ENCODE peak calls at places on chromosomes 6 and 20, in five cellular contexts. R is A172, Z is T-helper 2 cell, Q is fibroblast of pulmonary artery, I is bronchial epithelial cell. F is an unnamed sample.

GRCh38 chr6:16674666-16675392 is 86.4 kb downstream of the ATXN1 start:
- DNase-seq in R (peak), Z (no peak), Q (peak), I (no peak), F (no peak)

GRCh38 chr6:139647001-139647400 is 272.6 kb upstream of the CITED2 start:
- DNase-seq in R (no peak), Z (no peak), Q (peak), I (no peak), F (no peak)

GRCh38 chr6:3299221-3299620 is 40.5 kb downstream of the PSMG4 start:
- DNase-seq in R (no peak), Z (no peak), Q (no peak), I (no peak), F (no peak)

GRCh38 chr6:38933426-38933825 is 115.2 kb upstream of the GLP1R start:
- DNase-seq in R (peak), Z (no peak), Q (peak), I (peak), F (peak)

GRCh38 chr6:34391023-34391485 is 1.4 kb downstream of the NUDT3 start:
- DNase-seq in R (peak), Z (no peak), Q (peak), I (peak), F (peak)

GRCh38 chr6:86423571-86423970 is 513.8 kb upstream of the HTR1E start:
- DNase-seq in R (no peak), Z (no peak), Q (no peak), I (no peak), F (no peak)

GRCh38 chr6:16286151-16286522 is 47.8 kb downstream of the GMPR start:
- DNase-seq in R (no peak), Z (peak), Q (peak), I (no peak), F (no peak)

GRCh38 chr20:47574616-47575401 is 73.1 kb downstream of the NCOA3 start:
- DNase-seq in R (no peak), Z (no peak), Q (peak), I (peak), F (no peak)

GRCh38 chr20:57262244-57263126 is 4.0 kb downstream of the BMP7 start:
- DNase-seq in R (no peak), Z (no peak), Q (no peak), I (no peak), F (no peak)

GRCh38 chr6:108556864-108557493 is 3.7 kb upstream of the FOXO3 start:
- DNase-seq in R (no peak), Z (no peak), Q (no peak), I (no peak), F (no peak)

GRCh38 chr20:51491393-51491792 is 51.1 kb downstream of the NFATC2 start:
- DNase-seq in R (no peak), Z (no peak), Q (no peak), I (no peak), F (no peak)

GRCh38 chr6:121694389-121695185 is 259.1 kb downstream of the GJA1 start:
- DNase-seq in R (peak), Z (no peak), Q (peak), I (no peak), F (no peak)

GRCh38 chr6:36570264-36570663 is 23.0 kb upstream of the STK38 start:
- DNase-seq in R (no peak), Z (no peak), Q (no peak), I (no peak), F (no peak)

GRCh38 chr6:149190228-149190831 is 127.2 kb upstream of the TAB2 start:
- DNase-seq in R (peak), Z (peak), Q (peak), I (peak), F (peak)

GRCh38 chr6:6918216-6918983 is 189.4 kb upstream of the RREB1 start:
- DNase-seq in R (peak), Z (peak), Q (peak), I (peak), F (peak)

GRCh38 chr6:71489736-71490135 is 201.1 kb downstream of the OGFRL1 start:
- DNase-seq in R (peak), Z (no peak), Q (peak), I (peak), F (peak)

GRCh38 chr20:23257848-23258746 is 92.5 kb upstream of the NXT1 start:
- DNase-seq in R (peak), Z (no peak), Q (peak), I (peak), F (peak)